ENCODE peak calls at places on chromosomes 11 and 22, in ten cellular contexts. W, E, I, C, N, U, A, G, F and D are unnamed samples. For H3K4me1 and H3K27me3, the result is how much of the 10 kb centered on the place peaks cover.

GRCh38 chr11:15905815-15906214 is 450.5 kb downstream of the SOX6 start:
- DNase-seq in W (no peak), E (no peak), I (no peak), C (no peak), N (no peak), U (no peak), A (no peak), G (peak), F (no peak), D (no peak)

GRCh38 chr11:75577198-75577597 is 15.1 kb downstream of the SERPINH1 start:
- DNase-seq in W (no peak), E (peak), I (no peak), C (peak), N (peak), U (no peak), A (no peak), G (no peak), F (peak), D (peak)

GRCh38 chr22:41781508-41781906 is 19.0 kb upstream of the CCDC134 start:
- DNase-seq in W (no peak), E (no peak), I (no peak), C (no peak), N (no peak), U (no peak), A (no peak), G (no peak), F (no peak), D (no peak)

GRCh38 chr11:109612481-109612880 is 190.5 kb downstream of the C11orf87 start:
- DNase-seq in W (no peak), E (no peak), I (no peak), C (no peak), N (no peak), U (no peak), A (no peak), G (no peak), F (no peak), D (no peak)

GRCh38 chr22:37904572-37905533 is 1.2 kb upstream of the MICALL1 start:
- DNase-seq in W (peak), E (peak), I (no peak), C (peak), N (peak), U (peak), A (no peak), G (no peak), F (peak), D (no peak)

GRCh38 chr11:128399722-128400121 is 187.6 kb downstream of the ETS1 start:
- DNase-seq in W (no peak), E (no peak), I (no peak), C (no peak), N (no peak), U (no peak), A (no peak), G (no peak), F (no peak), D (no peak)

GRCh38 chr11:86955674-86956522 is 703 bp upstream of the FZD4 start:
- DNase-seq in W (peak), E (peak), I (no peak), C (peak), N (peak), U (peak), A (peak), G (peak), F (peak), D (peak)

GRCh38 chr11:64724863-64725535 is 2.0 kb upstream of the NRXN2 start:
- DNase-seq in W (no peak), E (no peak), I (no peak), C (no peak), N (no peak), U (no peak), A (peak), G (no peak), F (no peak), D (no peak)

GRCh38 chr22:48226026-48227013 is 1463.9 kb downstream of the TBC1D22A start:
- DNase-seq in W (no peak), E (no peak), I (no peak), C (no peak), N (no peak), U (no peak), A (peak), G (no peak), F (no peak), D (no peak)

GRCh38 chr11:125348704-125349635 is 147.1 kb downstream of the FEZ1 start:
- DNase-seq in W (peak), E (peak), I (no peak), C (peak), N (peak), U (no peak), A (peak), G (peak), F (peak), D (peak)

GRCh38 chr11:71558996-71559395 is 6.4 kb upstream of the KRTAP5-10 start:
- DNase-seq in W (no peak), E (no peak), I (no peak), C (no peak), N (no peak), U (no peak), A (no peak), G (no peak), F (no peak), D (no peak)

GRCh38 chr11:108871152-108871551 is 206.3 kb downstream of the DDX10 start:
- DNase-seq in W (no peak), E (no peak), I (no peak), C (peak), N (peak), U (no peak), A (no peak), G (no peak), F (no peak), D (no peak)

GRCh38 chr11:488062-488461 is 19.0 kb downstream of the RNH1 start:
- DNase-seq in W (no peak), E (no peak), I (no peak), C (no peak), N (no peak), U (no peak), A (no peak), G (no peak), F (no peak), D (no peak)

GRCh38 chr22:19960491-19961200 is 19.0 kb upstream of the TXNRD2 start:
- DNase-seq in W (peak), E (no peak), I (no peak), C (peak), N (no peak), U (no peak), A (peak), G (no peak), F (no peak), D (no peak)

GRCh38 chr22:19959587-19960490 is 18.2 kb upstream of the TXNRD2 start:
- DNase-seq in W (peak), E (no peak), I (no peak), C (peak), N (no peak), U (no peak), A (peak), G (no peak), F (no peak), D (no peak)

GRCh38 chr22:19957445-19957844 is 15.8 kb upstream of the TXNRD2 start:
- DNase-seq in W (peak), E (no peak), I (no peak), C (peak), N (peak), U (no peak), A (peak), G (no peak), F (no peak), D (no peak)

GRCh38 chr22:19959043-19959586 is 17.5 kb upstream of the TXNRD2 start:
- DNase-seq in W (peak), E (peak), I (no peak), C (peak), N (peak), U (peak), A (peak), G (peak), F (peak), D (peak)

GRCh38 chr22:19958083-19959042 is 16.7 kb upstream of the TXNRD2 start:
- DNase-seq in W (peak), E (no peak), I (no peak), C (peak), N (peak), U (no peak), A (peak), G (no peak), F (no peak), D (no peak)
- H3K4me1 ChIP-seq in W (under half), E (half or more), I (half or more), C (under half), N (half or more), U (under half), A (half or more), G (under half), F (half or more), D (half or more)

GRCh38 chr22:39997421-39997820 is 2.7 kb downstream of the FAM83F start:
- DNase-seq in W (no peak), E (no peak), I (no peak), C (no peak), N (no peak), U (no peak), A (no peak), G (no peak), F (no peak), D (no peak)

GRCh38 chr22:39996732-39997131 is 2.0 kb downstream of the FAM83F start:
- DNase-seq in W (no peak), E (no peak), I (no peak), C (no peak), N (no peak), U (no peak), A (no peak), G (no peak), F (no peak), D (no peak)

GRCh38 chr22:39994046-39994565 is 648 bp upstream of the FAM83F start:
- DNase-seq in W (no peak), E (peak), I (no peak), C (no peak), N (no peak), U (no peak), A (no peak), G (no peak), F (no peak), D (no peak)

GRCh38 chr22:39994566-39995345 is at the start of gene FAM83F:
- DNase-seq in W (no peak), E (peak), I (no peak), C (no peak), N (peak), U (peak), A (peak), G (peak), F (peak), D (no peak)

GRCh38 chr22:39995346-39996252 is 845 bp downstream of the FAM83F start:
- DNase-seq in W (no peak), E (no peak), I (no peak), C (no peak), N (peak), U (no peak), A (no peak), G (peak), F (peak), D (no peak)
- H3K27me3 ChIP-seq in W (under half), E (under half), I (under half), C (under half), N (under half), U (under half), A (under half), G (under half), F (under half), D (under half)

GRCh38 chr11:61682093-61682732 is 2.0 kb downstream of the DAGLA start:
- DNase-seq in W (peak), E (no peak), I (no peak), C (peak), N (peak), U (no peak), A (no peak), G (peak), F (peak), D (no peak)
- TF ChIP-seq POLR2A in W (no peak), E (no peak), I (no peak), C (no peak), N (no peak), U (no peak), A (no peak), G (peak), F (no peak), D (no peak)

GRCh38 chr11:119909495-119909894 is 180.5 kb upstream of the NECTIN1 start:
- DNase-seq in W (no peak), E (no peak), I (no peak), C (no peak), N (no peak), U (no peak), A (no peak), G (no peak), F (no peak), D (no peak)

GRCh38 chr11:119907934-119908760 is 179.1 kb upstream of the NECTIN1 start:
- DNase-seq in W (no peak), E (no peak), I (no peak), C (no peak), N (no peak), U (no peak), A (peak), G (no peak), F (no peak), D (no peak)

GRCh38 chr11:119910650-119911049 is 181.7 kb upstream of the NECTIN1 start:
- DNase-seq in W (no peak), E (no peak), I (no peak), C (no peak), N (no peak), U (no peak), A (no peak), G (no peak), F (peak), D (no peak)

GRCh38 chr11:119910056-119910455 is 181.1 kb upstream of the NECTIN1 start:
- DNase-seq in W (no peak), E (no peak), I (no peak), C (no peak), N (no peak), U (no peak), A (no peak), G (peak), F (peak), D (no peak)

DNA sequence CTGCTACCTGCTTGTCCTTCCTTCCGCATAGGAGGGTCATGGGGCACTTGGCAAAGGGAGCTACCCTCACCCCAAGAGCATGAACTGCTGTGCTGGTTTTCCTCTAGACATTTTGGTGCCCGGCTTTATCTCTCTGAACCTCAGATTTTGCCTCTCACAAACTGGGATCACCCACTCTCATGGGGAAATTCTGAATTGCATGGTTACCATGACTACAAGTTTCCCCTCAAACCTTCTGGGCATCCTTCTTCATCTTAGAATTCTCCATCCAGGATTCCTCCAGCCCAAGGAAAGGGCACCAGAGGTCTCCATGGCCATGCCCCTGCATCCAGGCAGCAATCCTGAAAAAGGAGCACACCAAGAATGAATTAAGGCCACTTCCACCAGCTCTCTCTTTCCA is 180.1 kb upstream of the NECTIN1 start:
- DNase-seq in W (no peak), E (no peak), I (no peak), C (no peak), N (no peak), U (no peak), A (peak), G (no peak), F (no peak), D (no peak)
- H3K4me1 ChIP-seq in W (under half), E (under half), I (half or more), C (under half), N (under half), U (under half), A (under half), G (under half), F (under half), D (under half)

GRCh38 chr11:1826552-1827094 is 8.2 kb upstream of the SYT8 start:
- DNase-seq in W (peak), E (peak), I (no peak), C (peak), N (peak), U (no peak), A (no peak), G (peak), F (peak), D (peak)
- H3K27me3 ChIP-seq in W (under half), E (under half), I (under half), C (under half), N (under half), U (under half), A (under half), G (under half), F (under half), D (under half)

GRCh38 chr22:43014062-43014875 is 680 bp downstream of the PACSIN2 start:
- DNase-seq in W (peak), E (peak), I (no peak), C (peak), N (peak), U (no peak), A (peak), G (peak), F (peak), D (no peak)
- TF ChIP-seq POLR2A in W (no peak), E (no peak), I (no peak), C (no peak), N (no peak), U (no peak), A (no peak), G (no peak), F (no peak), D (no peak)

GRCh38 chr11:73538381-73538872 is 59.5 kb downstream of the FAM168A start:
- DNase-seq in W (no peak), E (no peak), I (no peak), C (no peak), N (no peak), U (no peak), A (no peak), G (no peak), F (no peak), D (no peak)
- H3K4me1 ChIP-seq in W (under half), E (under half), I (under half), C (under half), N (under half), U (under half), A (under half), G (under half), F (under half), D (under half)

GRCh38 chr11:72989727-72990126 is 152.4 kb downstream of the FCHSD2 start:
- DNase-seq in W (no peak), E (no peak), I (no peak), C (no peak), N (no peak), U (no peak), A (no peak), G (no peak), F (no peak), D (no peak)
- H3K27me3 ChIP-seq in W (under half), E (under half), I (under half), C (under half), N (under half), U (under half), A (under half), G (under half), F (under half), D (under half)

GRCh38 chr11:69642913-69643632 is 2.1 kb downstream of the CCND1 start:
- DNase-seq in W (peak), E (peak), I (no peak), C (peak), N (peak), U (no peak), A (peak), G (peak), F (peak), D (peak)
- TF ChIP-seq POLR2A in W (no peak), E (no peak), I (no peak), C (peak), N (peak), U (no peak), A (no peak), G (no peak), F (no peak), D (peak)

DNA sequence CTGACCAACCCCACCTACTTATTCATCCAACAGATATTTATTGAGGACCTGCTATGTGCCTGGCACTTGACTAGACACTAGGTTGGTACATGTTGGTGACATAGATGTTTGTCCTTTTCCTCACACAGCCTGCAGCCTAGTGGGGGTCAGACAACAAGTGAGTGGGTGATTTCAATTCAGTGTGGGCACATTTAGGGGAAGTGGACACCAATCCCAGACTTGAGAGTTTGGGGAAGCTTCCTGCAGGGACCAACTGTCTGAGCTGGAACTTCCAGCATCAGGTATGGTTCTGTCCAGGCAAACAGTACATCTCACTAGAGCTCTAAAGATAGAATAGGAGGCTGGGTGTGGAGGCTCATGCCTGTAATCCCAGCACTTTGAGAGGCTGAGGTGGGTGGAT is 5.8 kb upstream of the BCL9L start:
- DNase-seq in W (no peak), E (no peak), I (no peak), C (no peak), N (no peak), U (no peak), A (no peak), G (no peak), F (no peak), D (no peak)
- H3K4me1 ChIP-seq in W (under half), E (under half), I (half or more), C (under half), N (under half), U (half or more), A (half or more), G (under half), F (under half), D (under half)